ENCODE peak calls at places on chromosomes 13 and 19, in nine cellular contexts. S is body of pancreas; G is IMR-90; C is effector memory CD4-positive, alpha-beta T cell; P is sigmoid colon; Y is CD8-positive, alpha-beta memory T cell; U is HCT116; R is iPS DF 6.9; T is fibroblast of lung. K is an unnamed sample. For H3K27me3 and H3K4me1, the result is how much of the 10 kb centered on the place peaks cover.

GRCh38 chr13:111342716-111343115 is 22.3 kb downstream of the TEX29 start:
- DNase-seq in R (no peak), Y (no peak), U (no peak), S (no peak), G (no peak), C (no peak), T (no peak), P (no peak), K (no peak)

GRCh38 chr19:28535352-28535775 is 677.6 kb downstream of the UQCRFS1 start:
- DNase-seq in G (no peak), U (no peak), P (no peak), S (no peak), T (no peak), Y (no peak), R (no peak), C (no peak), K (no peak)

GRCh38 chr19:35693835-35694599 is 10.3 kb upstream of the ZBTB32 start:
- DNase-seq in U (peak), C (peak), T (peak), G (peak), S (peak), P (peak), Y (peak), R (no peak), K (peak)

GRCh38 chr13:95296326-95296939 is 4.8 kb downstream of the ABCC4 start:
- DNase-seq in T (no peak), C (no peak), Y (no peak), P (no peak), S (peak), R (no peak), G (no peak), U (peak), K (peak)

GRCh38 chr19:39126593-39127187 is 1.1 kb downstream of the PAK4 start:
- DNase-seq in Y (no peak), C (no peak), G (no peak), T (peak), S (peak), R (no peak), U (no peak), P (no peak), K (peak)

GRCh38 chr13:111388851-111389500 is 68.5 kb downstream of the TEX29 start:
- DNase-seq in U (no peak), P (no peak), G (no peak), S (no peak), R (no peak), T (no peak), Y (no peak), C (no peak), K (no peak)

GRCh38 chr19:50522881-50523280 is 9.2 kb upstream of the ASPDH start:
- DNase-seq in Y (no peak), R (no peak), C (no peak), S (no peak), G (no peak), P (no peak), U (no peak), T (no peak), K (no peak)

GRCh38 chr13:35838356-35838755 is 292.8 kb downstream of the DCLK1 start:
- DNase-seq in T (peak), Y (no peak), S (no peak), C (no peak), U (peak), R (no peak), P (no peak), G (peak), K (no peak)

GRCh38 chr19:56076413-56076998 is 44.6 kb downstream of the ZNF787 start:
- DNase-seq in G (peak), R (no peak), Y (no peak), T (peak), U (peak), P (no peak), C (no peak), S (peak), K (peak)

GRCh38 chr19:14375055-14375581 is 6.1 kb upstream of the ADGRE5 start:
- DNase-seq in Y (peak), C (peak), T (no peak), U (no peak), P (peak), G (no peak), S (no peak), R (no peak), K (peak)

GRCh38 chr13:48246097-48246496 is 13.1 kb downstream of the ITM2B start:
- DNase-seq in S (no peak), Y (no peak), R (no peak), U (no peak), G (no peak), P (no peak), C (no peak), T (no peak), K (no peak)

GRCh38 chr13:77291779-77292178 is 35.1 kb downstream of the MYCBP2 start:
- DNase-seq in Y (no peak), R (no peak), G (no peak), C (no peak), P (no peak), U (no peak), T (no peak), S (no peak), K (no peak)

GRCh38 chr19:33221641-33222040 is 4.0 kb downstream of the SLC7A10 start:
- DNase-seq in R (no peak), G (peak), P (no peak), Y (no peak), C (no peak), T (peak), U (no peak), S (no peak), K (no peak)

GRCh38 chr19:28289294-28290063 is 923.5 kb downstream of the UQCRFS1 start:
- DNase-seq in Y (no peak), P (no peak), G (no peak), C (no peak), R (no peak), S (peak), T (peak), U (no peak), K (no peak)

GRCh38 chr19:16012552-16012951 is 63.7 kb upstream of the TPM4 start:
- DNase-seq in T (no peak), R (no peak), P (no peak), U (no peak), Y (no peak), C (no peak), G (no peak), S (no peak), K (no peak)

GRCh38 chr13:73767747-73768315 is 366.4 kb downstream of the KLF12 start:
- DNase-seq in S (no peak), R (no peak), T (no peak), Y (no peak), C (no peak), U (no peak), P (no peak), G (no peak), K (no peak)

GRCh38 chr13:74132152-74132767 is 1.9 kb downstream of the KLF12 start:
- DNase-seq in T (peak), R (no peak), C (peak), U (no peak), S (no peak), Y (peak), P (no peak), G (peak), K (peak)

GRCh38 chr19:16976471-16976870 is 50.1 kb downstream of the CPAMD8 start:
- DNase-seq in Y (no peak), G (no peak), P (no peak), U (no peak), T (no peak), R (no peak), C (no peak), S (no peak), K (no peak)

GRCh38 chr19:4988770-4989251 is 19.9 kb downstream of the KDM4B start:
- DNase-seq in C (no peak), Y (no peak), P (peak), G (peak), R (no peak), S (no peak), T (peak), U (no peak), K (no peak)

GRCh38 chr13:43878897-43879322 is 630 bp downstream of the CCDC122 start:
- DNase-seq in R (no peak), U (no peak), C (peak), Y (peak), T (peak), G (peak), S (peak), P (peak), K (peak)

GRCh38 chr13:114130708-114131580 is 1.5 kb downstream of the RASA3 start:
- DNase-seq in T (peak), C (peak), P (peak), G (peak), Y (peak), U (no peak), S (no peak), R (no peak), K (no peak)

GRCh38 chr13:49399801-49400472 is 43.9 kb downstream of the CAB39L start:
- DNase-seq in S (no peak), C (no peak), P (no peak), T (no peak), R (no peak), Y (no peak), G (no peak), U (no peak), K (no peak)

GRCh38 chr13:31264146-31264545 is 64.4 kb downstream of the B3GLCT start:
- DNase-seq in Y (no peak), U (no peak), G (peak), C (no peak), R (no peak), S (no peak), P (no peak), T (no peak), K (no peak)

GRCh38 chr13:112968380-112968909 is 569 bp upstream of the MCF2L start:
- DNase-seq in G (no peak), Y (peak), R (no peak), C (peak), T (no peak), U (no peak), S (peak), P (peak), K (peak)

GRCh38 chr13:50610238-50610637 is 233.3 kb downstream of the DLEU7 start:
- DNase-seq in Y (no peak), R (no peak), G (no peak), C (no peak), P (no peak), U (no peak), T (no peak), S (no peak), K (no peak)

GRCh38 chr19:370641-371330 is 26.2 kb upstream of the MIER2 start:
- DNase-seq in Y (no peak), R (no peak), G (no peak), C (no peak), S (no peak), U (no peak), T (no peak), P (peak), K (no peak)

GRCh38 chr19:50556236-50557008 is 11.8 kb downstream of the LRRC4B start:
- DNase-seq in U (peak), G (peak), R (no peak), Y (peak), S (peak), P (peak), C (peak), T (peak), K (peak)

GRCh38 chr13:50403311-50403710 is 388.1 kb downstream of the KCNRG start:
- DNase-seq in U (no peak), Y (no peak), R (no peak), T (no peak), C (no peak), P (no peak), G (peak), S (no peak), K (no peak)

GRCh38 chr13:39394811-39395685 is 207.9 kb downstream of the LHFPL6 start:
- DNase-seq in U (no peak), R (no peak), G (no peak), Y (no peak), S (no peak), T (peak), C (no peak), P (no peak), K (no peak)

GRCh38 chr19:4596033-4596904 is 36.8 kb upstream of the SEMA6B start:
- DNase-seq in P (no peak), C (no peak), U (no peak), T (no peak), G (no peak), Y (no peak), S (no peak), R (no peak), K (no peak)

GRCh38 chr19:53467138-53467502 is 413 bp upstream of the ZNF813 start:
- DNase-seq in P (peak), Y (no peak), C (no peak), G (no peak), T (no peak), S (no peak), U (no peak), R (no peak), K (no peak)

GRCh38 chr13:22432690-22433089 is 748.1 kb upstream of the SGCG start:
- DNase-seq in P (no peak), Y (no peak), S (no peak), G (no peak), C (no peak), T (no peak), R (no peak), U (no peak), K (no peak)

GRCh38 chr13:83508905-83509304 is 373.4 kb downstream of the SLITRK1 start:
- DNase-seq in S (no peak), C (no peak), R (no peak), G (no peak), Y (no peak), P (no peak), T (no peak), U (no peak), K (no peak)

GRCh38 chr19:5253403-5254110 is 87.1 kb downstream of the PTPRS start:
- DNase-seq in C (no peak), S (no peak), P (no peak), U (no peak), G (peak), R (no peak), Y (no peak), T (peak), K (no peak)

GRCh38 chr19:14840206-14840605 is 5.2 kb upstream of the OR7A5 start:
- DNase-seq in G (no peak), U (no peak), P (no peak), Y (no peak), C (no peak), T (no peak), R (no peak), S (no peak), K (no peak)

GRCh38 chr19:39052243-39052746 is 19.9 kb upstream of the FBXO27 start:
- DNase-seq in P (peak), R (no peak), C (peak), U (no peak), Y (peak), G (peak), T (peak), S (peak), K (peak)

GRCh38 chr19:49194408-49194807 is 36.8 kb downstream of the TRPM4 start:
- DNase-seq in S (no peak), U (no peak), Y (no peak), R (no peak), P (no peak), T (no peak), C (no peak), G (no peak), K (no peak)

GRCh38 chr19:49188626-49189200 is 31.1 kb downstream of the TRPM4 start:
- DNase-seq in C (no peak), P (no peak), G (no peak), R (no peak), S (no peak), Y (no peak), U (no peak), T (no peak), K (no peak)

GRCh38 chr19:49193822-49194394 is 36.3 kb downstream of the TRPM4 start:
- DNase-seq in Y (no peak), G (no peak), S (no peak), P (no peak), R (no peak), U (no peak), T (no peak), C (no peak), K (no peak)

GRCh38 chr19:49189259-49189658 is 31.7 kb downstream of the TRPM4 start:
- DNase-seq in P (no peak), R (no peak), U (no peak), C (no peak), T (no peak), G (no peak), S (no peak), Y (no peak), K (no peak)

GRCh38 chr19:49190781-49191180 is 33.2 kb downstream of the TRPM4 start:
- DNase-seq in U (no peak), Y (no peak), P (no peak), R (no peak), S (no peak), C (no peak), T (no peak), G (no peak), K (no peak)
- H3K27me3 ChIP-seq in U (under half), Y (under half), P (under half), R (under half), S (under half), C (under half), T (under half), G (under half), K (under half)

DNA sequence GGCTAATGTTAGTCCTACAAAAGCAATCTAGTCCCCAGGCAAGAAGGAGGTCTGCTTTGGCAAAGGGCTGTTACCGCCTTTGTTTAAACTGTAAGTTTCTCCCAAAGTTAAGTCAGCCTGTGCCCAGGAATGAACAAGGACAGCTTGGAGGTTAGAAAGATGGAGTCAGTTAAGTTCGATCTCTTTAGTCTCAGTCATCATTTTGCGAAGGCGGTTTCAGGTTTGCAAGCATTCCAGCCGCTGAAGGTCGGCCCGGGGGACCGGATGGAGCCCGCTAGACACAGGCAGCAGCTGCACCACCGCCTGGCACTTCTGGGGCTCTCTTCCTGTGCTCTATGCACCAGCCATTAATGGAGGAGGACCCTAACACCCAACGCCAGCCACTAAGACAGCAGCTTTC is 91.3 kb downstream of the STK24 start:
- DNase-seq in R (no peak), T (no peak), Y (peak), P (no peak), U (no peak), C (no peak), S (no peak), G (no peak), K (no peak)
- H3K4me1 ChIP-seq in R (under half), T (under half), Y (under half), P (half or more), U (under half), C (half or more), S (half or more), G (under half), K (under half)

DNA sequence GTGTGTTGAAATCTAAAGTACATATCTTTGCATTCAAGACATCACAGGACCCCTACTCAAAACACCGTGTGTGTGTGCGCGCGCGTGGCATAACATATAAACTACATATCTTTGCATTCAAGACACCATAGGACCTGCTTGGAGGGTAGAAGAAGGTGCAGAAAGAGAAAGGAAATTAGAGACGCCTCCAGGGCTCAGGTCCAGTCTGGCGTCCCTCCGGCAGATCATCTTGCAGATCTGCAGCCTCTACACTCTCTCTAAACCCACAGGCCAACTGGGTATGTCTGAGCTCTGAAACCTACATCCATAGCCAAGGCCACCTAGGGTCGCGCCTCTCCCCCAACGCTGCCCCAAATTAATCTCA is 659 bp upstream of the PAFAH1B3 start:
- DNase-seq in G (no peak), T (no peak), U (no peak), Y (no peak), S (no peak), P (no peak), R (no peak), C (no peak), K (no peak)
- H3K27ac ChIP-seq in G (peak), T (no peak), U (peak), Y (peak), S (no peak), P (no peak), R (no peak), C (no peak), K (no peak)

GRCh38 chr19:47417107-47417745 is 2.1 kb downstream of the MEIS3 start:
- DNase-seq in C (no peak), Y (no peak), R (no peak), S (no peak), G (no peak), P (no peak), T (no peak), U (no peak), K (no peak)
- H3K27me3 ChIP-seq in C (under half), Y (half or more), R (under half), S (under half), G (under half), P (half or more), T (under half), U (under half), K (under half)

GRCh38 chr19:1862068-1862423 is 1.3 kb downstream of the KLF16 start:
- DNase-seq in S (no peak), R (no peak), P (no peak), Y (no peak), C (no peak), G (no peak), U (no peak), T (no peak), K (peak)
- H3K4me1 ChIP-seq in S (half or more), R (under half), P (half or more), Y (under half), C (under half), G (under half), U (half or more), T (under half), K (under half)

GRCh38 chr19:10888421-10888866 is 17.1 kb downstream of the CARM1 start:
- DNase-seq in R (no peak), T (no peak), Y (no peak), U (no peak), C (no peak), G (no peak), S (no peak), P (no peak), K (no peak)
- H3K27ac ChIP-seq in R (no peak), T (no peak), Y (no peak), U (no peak), C (no peak), G (no peak), S (no peak), P (peak), K (no peak)

K was measured in small intestine.